ENCODE peak calls at places on chromosomes 2 and 18, in five cellular contexts. Z is GM12865, T is fibroblast of the aortic adventitia, G is AG09319, U is GM10248. B is an unnamed sample.

GRCh38 chr2:64404743-64405142 is 49.2 kb upstream of the LGALSL start:
- DNase-seq in T (peak), G (no peak), Z (no peak), U (no peak), B (no peak)

GRCh38 chr18:35127201-35127600 is 86.0 kb downstream of the MAPRE2 start:
- DNase-seq in G (no peak), Z (peak), U (no peak), T (no peak), B (no peak)

GRCh38 chr2:12076810-12077209 is 330.4 kb downstream of the LPIN1 start:
- DNase-seq in U (no peak), G (no peak), Z (peak), T (no peak), B (no peak)

GRCh38 chr2:218898109-218898878 is 17.6 kb downstream of the WNT10A start:
- DNase-seq in T (peak), Z (peak), U (peak), G (no peak), B (peak)

GRCh38 chr2:173803344-173803893 is 161.8 kb downstream of the SP3 start:
- DNase-seq in G (no peak), U (no peak), T (no peak), Z (no peak), B (no peak)

GRCh38 chr2:136255648-136256461 is 137.9 kb upstream of the CXCR4 start:
- DNase-seq in Z (peak), U (no peak), T (no peak), G (no peak), B (no peak)

GRCh38 chr2:239765911-239766310 is 259.2 kb downstream of the NDUFA10 start:
- DNase-seq in G (no peak), T (no peak), U (no peak), Z (no peak), B (no peak)

GRCh38 chr2:239579524-239580198 is 178.8 kb upstream of the HDAC4 start:
- DNase-seq in G (no peak), Z (no peak), U (no peak), T (no peak), B (no peak)

GRCh38 chr2:182540236-182540635 is 113.4 kb upstream of the PDE1A start:
- DNase-seq in Z (no peak), U (no peak), T (no peak), G (no peak), B (no peak)

GRCh38 chr2:70964596-70965386 is 13.6 kb upstream of the ANKRD53 start:
- DNase-seq in U (peak), Z (peak), G (no peak), T (peak), B (peak)

GRCh38 chr2:86453838-86454237 is 12.7 kb downstream of the KDM3A start:
- DNase-seq in T (peak), U (no peak), G (peak), Z (no peak), B (no peak)

GRCh38 chr2:120956486-120957156 is 221.0 kb downstream of the GLI2 start:
- DNase-seq in G (no peak), U (no peak), Z (no peak), T (no peak), B (no peak)

GRCh38 chr2:217756375-217757107 is 246.3 kb downstream of the TNS1 start:
- DNase-seq in Z (peak), G (no peak), U (peak), T (peak), B (peak)

GRCh38 chr2:235936493-235936892 is 231.7 kb downstream of the GBX2 start:
- DNase-seq in Z (peak), T (no peak), G (no peak), U (no peak), B (no peak)

GRCh38 chr2:172999641-173000387 is 75.8 kb upstream of the MAP3K20 start:
- DNase-seq in G (no peak), Z (no peak), U (no peak), T (no peak), B (no peak)

GRCh38 chr18:13136056-13136688 is 82.4 kb upstream of the LDLRAD4 start:
- DNase-seq in G (no peak), Z (no peak), T (no peak), U (peak), B (no peak)

GRCh38 chr2:204260162-204260877 is 285.0 kb upstream of the PARD3B start:
- DNase-seq in T (peak), Z (peak), G (peak), U (peak), B (no peak)

GRCh38 chr2:166293984-166294383 is 81.8 kb downstream of the SCN9A start:
- DNase-seq in Z (no peak), T (no peak), U (no peak), G (no peak), B (no peak)

GRCh38 chr18:61891874-61892273 is 933 bp downstream of the RNF152 start:
- DNase-seq in U (no peak), Z (no peak), G (no peak), T (no peak), B (no peak)

GRCh38 chr2:165361511-165361910 is 108.0 kb upstream of the CSRNP3 start:
- DNase-seq in U (no peak), Z (no peak), T (no peak), G (no peak), B (no peak)

GRCh38 chr2:113823729-113824595 is 65.9 kb upstream of the ACTR3 start:
- DNase-seq in Z (no peak), U (no peak), G (no peak), T (no peak), B (no peak)

GRCh38 chr2:109701362-109701761 is 87.2 kb downstream of the SOWAHC start:
- DNase-seq in U (no peak), T (no peak), Z (no peak), G (no peak), B (no peak)

GRCh38 chr2:27125104-27125503 is 1.5 kb downstream of the ABHD1 start:
- DNase-seq in Z (no peak), T (no peak), G (no peak), U (no peak), B (no peak)

GRCh38 chr2:235135195-235135965 is 183.6 kb downstream of the SH3BP4 start:
- DNase-seq in Z (no peak), G (no peak), U (no peak), T (no peak), B (no peak)

DNA sequence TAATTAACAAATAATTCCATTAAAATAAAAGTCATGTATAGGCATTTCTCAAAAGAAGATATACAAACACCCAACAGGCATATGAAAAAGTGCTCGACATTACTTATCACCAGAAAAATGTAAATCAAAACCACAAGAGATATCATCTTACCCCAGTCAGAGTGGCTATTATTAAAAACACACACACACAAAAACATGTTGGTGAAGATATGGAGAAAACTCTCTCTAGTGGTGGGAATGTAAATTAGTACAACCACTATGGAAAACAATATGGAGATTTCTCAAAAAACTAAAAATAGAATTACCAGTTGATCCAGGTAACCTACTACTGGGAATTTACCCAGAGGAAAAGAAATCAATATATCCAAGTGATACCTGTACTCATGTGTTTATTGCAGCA is 966.3 kb upstream of the POU3F3 start:
- DNase-seq in T (no peak), Z (no peak), G (no peak), U (no peak), B (no peak)
- TF ChIP-seq CTCF in T (no peak), Z (no peak), G (no peak), U (no peak), B (no peak)

DNA sequence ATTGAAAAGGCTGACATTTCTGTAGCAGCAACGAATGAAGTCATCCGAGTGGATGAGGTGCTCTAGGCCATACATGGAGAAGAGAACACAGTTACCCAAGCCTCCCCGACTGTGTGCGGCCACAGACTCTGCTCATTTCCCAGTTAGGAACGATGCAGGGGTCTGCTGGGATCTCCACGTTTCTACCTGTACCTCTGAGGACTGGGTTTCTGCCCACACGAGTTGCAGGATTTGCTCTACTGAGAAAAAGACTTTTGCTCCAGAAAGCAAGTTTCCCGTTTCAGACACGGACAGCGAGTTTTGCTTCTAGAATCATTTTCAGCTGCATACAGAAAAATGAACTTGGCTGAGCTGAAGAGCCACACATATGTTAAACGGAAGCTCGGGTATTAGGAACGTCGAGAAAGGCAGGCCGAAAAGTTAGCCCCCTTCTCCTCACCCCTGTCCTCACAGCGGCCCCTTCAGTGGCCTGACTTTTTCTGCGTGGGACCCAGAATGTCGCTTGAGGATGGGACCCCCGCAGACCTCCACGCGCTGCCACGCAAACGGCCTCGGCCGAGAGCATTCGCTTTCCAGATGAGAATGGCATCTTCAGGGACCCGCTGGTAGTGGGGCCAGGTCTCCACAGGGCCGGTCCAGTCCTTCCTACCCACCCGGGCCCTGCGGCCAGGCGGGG is 582 bp upstream of the RAB31 start:
- DNase-seq in U (no peak), Z (peak), G (no peak), T (peak), B (no peak)
- TF ChIP-seq CTCF in U (no peak), Z (no peak), G (no peak), T (no peak), B (no peak)

DNA sequence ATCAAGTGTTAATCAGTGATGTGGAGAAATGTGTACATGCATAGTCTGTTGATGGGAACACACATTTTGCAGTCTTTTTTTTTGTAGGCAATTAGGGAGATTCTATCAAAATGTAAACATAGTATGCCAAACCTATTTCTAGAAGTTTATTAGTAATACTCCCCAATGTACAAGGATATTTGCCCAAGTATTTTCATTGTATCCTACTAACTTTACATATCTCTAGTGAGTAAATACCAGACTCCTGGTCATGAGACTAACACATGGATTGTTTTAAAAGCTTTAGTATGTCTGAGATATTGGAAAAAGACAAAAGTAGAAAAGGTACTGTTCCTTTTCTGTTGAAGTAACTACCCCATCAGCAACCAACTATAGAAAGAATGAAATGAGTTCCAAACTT is 513.0 kb downstream of the PTPRM start:
- DNase-seq in Z (no peak), T (no peak), U (no peak), G (no peak), B (no peak)
- TF ChIP-seq CTCF in Z (no peak), T (no peak), U (no peak), G (no peak), B (no peak)

DNA sequence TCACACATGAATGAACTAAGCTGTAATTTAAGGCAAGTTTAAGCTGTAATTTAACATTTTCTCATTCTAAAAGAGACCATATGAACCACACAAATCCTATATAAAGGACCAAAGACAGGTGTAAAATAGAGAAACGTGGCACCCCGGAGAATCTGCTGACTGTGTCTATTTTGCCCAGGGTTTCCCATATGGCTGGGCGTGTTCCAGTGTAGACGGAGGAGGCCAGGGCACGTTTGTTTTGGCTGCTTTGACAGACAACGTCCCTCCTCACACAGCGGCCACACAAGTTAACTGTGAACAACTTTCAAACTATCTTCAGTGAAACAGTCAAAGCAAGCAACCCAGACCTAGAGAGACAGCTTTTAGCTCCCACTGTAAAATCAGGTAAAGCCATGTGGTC is 40.9 kb downstream of the SLC66A2 start:
- DNase-seq in Z (no peak), T (no peak), U (no peak), G (no peak), B (no peak)
- TF ChIP-seq CTCF in Z (no peak), T (no peak), U (no peak), G (no peak), B (no peak)

GRCh38 chr18:28158083-28158581 is 18.8 kb downstream of the CDH2 start:
- DNase-seq in T (peak), U (no peak), Z (no peak), G (peak), B (no peak)
- TF ChIP-seq CTCF in T (peak), U (no peak), Z (no peak), G (peak), B (no peak)

GRCh38 chr18:74595425-74595824 is 2.2 kb upstream of the ZNF407 start:
- DNase-seq in T (no peak), Z (peak), U (no peak), G (no peak), B (no peak)

GRCh38 chr18:74597662-74598349 is at the start of gene ZNF407:
- DNase-seq in Z (peak), G (peak), T (peak), U (peak), B (peak)

GRCh38 chr18:74604366-74604765 is 6.7 kb downstream of the ZNF407 start:
- DNase-seq in Z (no peak), U (no peak), G (no peak), T (no peak), B (no peak)

GRCh38 chr18:74596959-74597661 is 560 bp upstream of the ZNF407 start:
- DNase-seq in Z (peak), U (peak), G (peak), T (no peak), B (peak)

GRCh38 chr18:74598350-74599001 is 806 bp downstream of the ZNF407 start:
- DNase-seq in T (peak), G (no peak), Z (peak), U (peak), B (peak)
- TF ChIP-seq CTCF in T (peak), G (peak), Z (no peak), U (peak), B (peak)

B was measured in natural killer cell.